ENCODE peak calls at places on chromosomes 3 and 15, in six cellular contexts. B, D, X, A, F and M are unnamed samples.

GRCh38 chr3:58560771-58561311 is 16.4 kb downstream of the FAM107A start:
- DNase-seq in B (peak; percentile 13), D (peak; percentile 60), X (peak; percentile 99), A (no peak), F (peak; percentile 53), M (peak; percentile 63)

GRCh38 chr3:195123196-195123805 is 147.7 kb downstream of the XXYLT1 start:
- DNase-seq in B (no peak), D (no peak), X (peak; percentile 90), A (no peak), F (no peak), M (no peak)

GRCh38 chr3:168036654-168037419 is 58.9 kb downstream of the GOLIM4 start:
- DNase-seq in B (no peak), D (no peak), X (no peak), A (no peak), F (no peak), M (no peak)

GRCh38 chr15:77869021-77869895 is 208.3 kb downstream of the TBC1D2B start:
- DNase-seq in B (no peak), D (peak; percentile 29), X (peak; percentile 38), A (peak; percentile 35), F (no peak), M (no peak)

GRCh38 chr3:111785034-111785433 is 74.0 kb upstream of the PHLDB2 start:
- DNase-seq in B (no peak), D (no peak), X (no peak), A (no peak), F (peak; percentile 57), M (peak; percentile 74)

GRCh38 chr3:183885766-183886165 is 1.1 kb upstream of the PARL start:
- DNase-seq in B (no peak), D (no peak), X (no peak), A (no peak), F (no peak), M (no peak)

GRCh38 chr3:105866656-105867653 is 1.9 kb downstream of the CBLB start:
- DNase-seq in B (no peak), D (peak; percentile 33), X (no peak), A (peak; percentile 31), F (peak; percentile 31), M (peak; percentile 52)

GRCh38 chr3:12994357-12994606 is 78.9 kb downstream of the IQSEC1 start:
- DNase-seq in B (no peak), D (no peak), X (no peak), A (peak; percentile 74), F (no peak), M (no peak)

GRCh38 chr3:187971629-187972028 is 182.3 kb upstream of the LPP start:
- DNase-seq in B (no peak), D (no peak), X (no peak), A (no peak), F (no peak), M (no peak)

GRCh38 chr3:151439652-151440125 is 21.2 kb downstream of the IGSF10 start:
- DNase-seq in B (no peak), D (peak; percentile 60), X (peak; percentile 60), A (no peak), F (peak; percentile 69), M (peak; percentile 64)

GRCh38 chr3:116579843-116580242 is 129.7 kb upstream of the TUSC7 start:
- DNase-seq in B (no peak), D (no peak), X (no peak), A (no peak), F (peak; percentile 25), M (peak; percentile 12)

GRCh38 chr3:51024765-51025681 is 350.3 kb downstream of the DOCK3 start:
- DNase-seq in B (peak; percentile 88), D (no peak), X (peak; percentile 27), A (peak; percentile 49), F (no peak), M (no peak)

GRCh38 chr3:107416886-107417285 is 39.6 kb downstream of the CCDC54 start:
- DNase-seq in B (no peak), D (peak; percentile 49), X (no peak), A (no peak), F (peak; percentile 76), M (peak; percentile 71)

GRCh38 chr3:184685646-184686045 is 26.2 kb downstream of the MAGEF1 start:
- DNase-seq in B (no peak), D (no peak), X (peak; percentile 92), A (no peak), F (no peak), M (no peak)

GRCh38 chr3:126746395-126747177 is 42.5 kb downstream of the CHCHD6 start:
- DNase-seq in B (peak; percentile 40), D (peak; percentile 8), X (peak; percentile 62), A (no peak), F (peak; percentile 61), M (peak; percentile 71)

GRCh38 chr3:160842021-160843005 is 86.3 kb downstream of the PPM1L start:
- DNase-seq in B (no peak), D (no peak), X (no peak), A (no peak), F (no peak), M (no peak)

GRCh38 chr3:18446067-18446793 is 21.1 kb upstream of the SATB1 start:
- DNase-seq in B (no peak), D (no peak), X (peak; percentile 43), A (no peak), F (no peak), M (no peak)

GRCh38 chr15:89936051-89936792 is 23.5 kb upstream of the ARPIN start:
- DNase-seq in B (no peak), D (no peak), X (no peak), A (no peak), F (no peak), M (no peak)

GRCh38 chr3:127037971-127038446 is 55.1 kb downstream of the PLXNA1 start:
- DNase-seq in B (no peak), D (no peak), X (no peak), A (peak; percentile 55), F (no peak), M (no peak)

GRCh38 chr3:143697975-143698374 is 150.3 kb downstream of the SLC9A9 start:
- DNase-seq in B (no peak), D (peak; percentile 4), X (peak; percentile 11), A (no peak), F (peak; percentile 36), M (peak; percentile 8)

GRCh38 chr15:25613113-25613512 is 174.3 kb upstream of the UBE3A start:
- DNase-seq in B (no peak), D (no peak), X (no peak), A (no peak), F (no peak), M (no peak)

GRCh38 chr3:15647629-15648167 is 46.2 kb downstream of the BTD start:
- DNase-seq in B (peak; percentile 68), D (peak; percentile 86), X (no peak), A (no peak), F (peak; percentile 49), M (peak; percentile 61)

GRCh38 chr3:139353920-139354556 is 10.2 kb downstream of the MRPS22 start:
- DNase-seq in B (no peak), D (peak; percentile 54), X (peak; percentile 77), A (no peak), F (peak; percentile 66), M (peak; percentile 66)

GRCh38 chr15:80920271-80920699 is 69.3 kb downstream of the MESD start:
- DNase-seq in B (no peak), D (no peak), X (no peak), A (no peak), F (no peak), M (no peak)

GRCh38 chr15:60370804-60371700 is 26.7 kb downstream of the ANXA2 start:
- DNase-seq in B (no peak), D (peak; percentile 95), X (no peak), A (peak; percentile 77), F (peak; percentile 87), M (peak; percentile 84)

DNA sequence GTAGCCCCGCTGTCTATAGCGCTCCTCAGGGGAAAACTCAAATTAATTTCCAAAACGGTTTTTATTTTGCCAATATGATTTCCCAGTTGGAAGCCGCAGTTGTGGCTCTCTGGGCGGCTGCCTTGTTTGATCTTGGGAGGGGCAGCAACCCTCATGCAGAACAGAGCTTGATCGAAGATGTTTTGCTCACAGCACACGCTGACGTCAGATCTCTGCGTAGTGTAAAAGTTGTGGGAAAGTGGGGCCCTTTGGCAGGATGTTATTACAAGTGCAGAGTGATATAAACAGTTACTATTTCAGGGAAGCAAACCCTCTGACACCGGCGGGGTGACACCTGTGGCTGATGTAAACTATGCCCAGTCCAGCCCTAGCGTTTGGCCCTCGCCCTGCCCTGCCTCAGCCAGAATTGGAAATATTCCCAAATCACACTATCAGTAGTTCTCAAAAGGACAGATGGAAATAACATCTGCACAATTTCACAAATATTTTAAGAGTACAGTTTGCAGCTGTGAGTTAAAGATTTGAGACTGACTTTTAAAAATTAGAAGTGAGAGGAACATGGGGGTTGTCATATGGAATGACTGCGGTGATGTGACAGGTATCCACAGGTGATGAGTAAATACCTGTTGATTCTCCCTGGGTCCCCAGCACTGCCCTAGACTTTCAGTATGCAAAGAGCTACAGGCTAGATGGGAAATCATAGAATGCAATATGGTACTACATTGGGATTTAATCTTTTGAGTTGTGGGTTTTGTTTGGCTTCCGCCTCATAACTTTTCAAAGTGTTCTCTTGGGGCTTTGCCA is 1.7 kb downstream of the SYNM start:
- DNase-seq in B (no peak), D (no peak), X (no peak), A (peak; percentile 70), F (no peak), M (no peak)
- H3K4me3 ChIP-seq in B (no peak overlapping the region), D (peak overlapping the region; percentile 54), X (no peak overlapping the region), A (peak overlapping the region; percentile 71), F (no peak overlapping the region), M (no peak overlapping the region)

GRCh38 chr3:52546111-52546901 is 9.9 kb downstream of the UQCC5 start:
- DNase-seq in B (no peak), D (no peak), X (no peak), A (no peak), F (no peak), M (no peak)
- H3K4me3 ChIP-seq in B (no peak overlapping the region), D (no peak overlapping the region), X (no peak overlapping the region), A (no peak overlapping the region), F (no peak overlapping the region), M (no peak overlapping the region)

GRCh38 chr3:155364492-155364891 is 71.0 kb upstream of the STRIT1 start:
- DNase-seq in B (no peak), D (no peak), X (no peak), A (no peak), F (no peak), M (no peak)

GRCh38 chr3:155365178-155365783 is 71.8 kb upstream of the STRIT1 start:
- DNase-seq in B (no peak), D (no peak), X (no peak), A (no peak), F (no peak), M (no peak)

GRCh38 chr3:155362808-155363689 is 69.6 kb upstream of the STRIT1 start:
- DNase-seq in B (no peak), D (no peak), X (peak; percentile 89), A (no peak), F (no peak), M (no peak)

GRCh38 chr3:155360281-155360680 is 66.8 kb upstream of the STRIT1 start:
- DNase-seq in B (no peak), D (no peak), X (no peak), A (no peak), F (no peak), M (no peak)

GRCh38 chr3:155363690-155364070 is 70.2 kb upstream of the STRIT1 start:
- DNase-seq in B (no peak), D (no peak), X (peak; percentile 51), A (no peak), F (no peak), M (no peak)
- H3K4me3 ChIP-seq in B (no peak overlapping the region), D (no peak overlapping the region), X (no peak overlapping the region), A (no peak overlapping the region), F (no peak overlapping the region), M (no peak overlapping the region)

GRCh38 chr3:119645813-119646212 is 14.6 kb downstream of the POPDC2 start:
- DNase-seq in B (no peak), D (no peak), X (no peak), A (no peak), F (no peak), M (no peak)
- H3K4me3 ChIP-seq in B (no peak overlapping the region), D (no peak overlapping the region), X (no peak overlapping the region), A (no peak overlapping the region), F (no peak overlapping the region), M (no peak overlapping the region)

GRCh38 chr3:114451051-114451451 is 157.2 kb downstream of the TIGIT start:
- DNase-seq in B (no peak), D (no peak), X (no peak), A (no peak), F (no peak), M (no peak)
- H3K4me3 ChIP-seq in B (no peak overlapping the region), D (peak overlapping the region; percentile 51), X (no peak overlapping the region), A (peak overlapping the region; percentile 48), F (no peak overlapping the region), M (no peak overlapping the region)